ENCODE peak calls at places on chromosomes 2 and 18, in eight cellular contexts. One of them, this sample, is unnamed.
A peak's percentile ranks its signal among the peaks of the same experiment; 100 is the strongest.

GRCh38 chr2:134372611-134373131 is 118.8 kb downstream of the MGAT5 start:
- DNase-seq in dorsolateral prefrontal cortex: peak; percentile 69
- DNase-seq in CD8-positive, alpha-beta T cell: no peak
- DNase-seq in left ventricle myocardium inferior: peak; percentile 54
- DNase-seq in psoas muscle: peak; percentile 52
- DNase-seq in naive thymus-derived CD4-positive, alpha-beta T cell: no peak
- DNase-seq in HepG2: no peak
- DNase-seq in neural progenitor cell: no peak
- DNase-seq in this sample: peak; percentile 46

GRCh38 chr2:9315280-9315847 is 108.0 kb downstream of the ITGB1BP1 start:
- DNase-seq in dorsolateral prefrontal cortex: no peak
- DNase-seq in CD8-positive, alpha-beta T cell: no peak
- DNase-seq in left ventricle myocardium inferior: no peak
- DNase-seq in psoas muscle: no peak
- DNase-seq in naive thymus-derived CD4-positive, alpha-beta T cell: no peak
- DNase-seq in HepG2: no peak
- DNase-seq in neural progenitor cell: no peak
- DNase-seq in this sample: no peak

GRCh38 chr2:17429130-17429529 is 89.1 kb downstream of the RAD51AP2 start:
- DNase-seq in dorsolateral prefrontal cortex: no peak
- DNase-seq in CD8-positive, alpha-beta T cell: no peak
- DNase-seq in left ventricle myocardium inferior: no peak
- DNase-seq in psoas muscle: no peak
- DNase-seq in naive thymus-derived CD4-positive, alpha-beta T cell: no peak
- DNase-seq in HepG2: no peak
- DNase-seq in neural progenitor cell: no peak
- DNase-seq in this sample: no peak

GRCh38 chr2:37776487-37776886 is 105.0 kb upstream of the CDC42EP3 start:
- DNase-seq in dorsolateral prefrontal cortex: no peak
- DNase-seq in CD8-positive, alpha-beta T cell: no peak
- DNase-seq in left ventricle myocardium inferior: no peak
- DNase-seq in psoas muscle: no peak
- DNase-seq in naive thymus-derived CD4-positive, alpha-beta T cell: no peak
- DNase-seq in HepG2: no peak
- DNase-seq in neural progenitor cell: no peak
- DNase-seq in this sample: no peak

GRCh38 chr2:180376076-180376475 is 369.0 kb upstream of the CWC22 start:
- DNase-seq in dorsolateral prefrontal cortex: no peak
- DNase-seq in CD8-positive, alpha-beta T cell: no peak
- DNase-seq in left ventricle myocardium inferior: no peak
- DNase-seq in psoas muscle: no peak
- DNase-seq in naive thymus-derived CD4-positive, alpha-beta T cell: no peak
- DNase-seq in HepG2: no peak
- DNase-seq in neural progenitor cell: no peak
- DNase-seq in this sample: no peak

GRCh38 chr2:16765356-16765755 is 99.7 kb upstream of the CYRIA start:
- DNase-seq in dorsolateral prefrontal cortex: no peak
- DNase-seq in CD8-positive, alpha-beta T cell: no peak
- DNase-seq in left ventricle myocardium inferior: no peak
- DNase-seq in psoas muscle: no peak
- DNase-seq in naive thymus-derived CD4-positive, alpha-beta T cell: no peak
- DNase-seq in HepG2: no peak
- DNase-seq in neural progenitor cell: peak; percentile 13
- DNase-seq in this sample: no peak

GRCh38 chr2:136242687-136243277 is 124.8 kb upstream of the CXCR4 start:
- DNase-seq in dorsolateral prefrontal cortex: no peak
- DNase-seq in CD8-positive, alpha-beta T cell: no peak
- DNase-seq in left ventricle myocardium inferior: no peak
- DNase-seq in psoas muscle: no peak
- DNase-seq in naive thymus-derived CD4-positive, alpha-beta T cell: no peak
- DNase-seq in HepG2: no peak
- DNase-seq in neural progenitor cell: no peak
- DNase-seq in this sample: no peak

GRCh38 chr18:2570772-2571199 is 519 bp downstream of the METTL4 start:
- DNase-seq in dorsolateral prefrontal cortex: peak; percentile 85
- DNase-seq in CD8-positive, alpha-beta T cell: no peak
- DNase-seq in left ventricle myocardium inferior: peak; percentile 63
- DNase-seq in psoas muscle: peak; percentile 71
- DNase-seq in naive thymus-derived CD4-positive, alpha-beta T cell: no peak
- DNase-seq in HepG2: peak; percentile 60
- DNase-seq in neural progenitor cell: peak; percentile 84
- DNase-seq in this sample: peak; percentile 84

GRCh38 chr2:20448246-20449046 is 1.6 kb downstream of the RHOB start:
- DNase-seq in dorsolateral prefrontal cortex: no peak
- DNase-seq in CD8-positive, alpha-beta T cell: no peak
- DNase-seq in left ventricle myocardium inferior: no peak
- DNase-seq in psoas muscle: no peak
- DNase-seq in naive thymus-derived CD4-positive, alpha-beta T cell: no peak
- DNase-seq in HepG2: no peak
- DNase-seq in neural progenitor cell: peak; percentile 29
- DNase-seq in this sample: peak; percentile 41

GRCh38 chr2:8277921-8278571 is 403.8 kb upstream of the ID2 start:
- DNase-seq in dorsolateral prefrontal cortex: no peak
- DNase-seq in CD8-positive, alpha-beta T cell: no peak
- DNase-seq in left ventricle myocardium inferior: no peak
- DNase-seq in psoas muscle: no peak
- DNase-seq in naive thymus-derived CD4-positive, alpha-beta T cell: no peak
- DNase-seq in HepG2: no peak
- DNase-seq in neural progenitor cell: no peak
- DNase-seq in this sample: no peak

GRCh38 chr2:108868911-108869310 is 82.3 kb downstream of the CCDC138 start:
- DNase-seq in dorsolateral prefrontal cortex: no peak
- DNase-seq in CD8-positive, alpha-beta T cell: no peak
- DNase-seq in left ventricle myocardium inferior: no peak
- DNase-seq in psoas muscle: no peak
- DNase-seq in naive thymus-derived CD4-positive, alpha-beta T cell: no peak
- DNase-seq in HepG2: no peak
- DNase-seq in neural progenitor cell: no peak
- DNase-seq in this sample: no peak

GRCh38 chr2:105541189-105542050 is 142.6 kb upstream of the FHL2 start:
- DNase-seq in dorsolateral prefrontal cortex: no peak
- DNase-seq in CD8-positive, alpha-beta T cell: no peak
- DNase-seq in left ventricle myocardium inferior: no peak
- DNase-seq in psoas muscle: no peak
- DNase-seq in naive thymus-derived CD4-positive, alpha-beta T cell: no peak
- DNase-seq in HepG2: no peak
- DNase-seq in neural progenitor cell: no peak
- DNase-seq in this sample: no peak

GRCh38 chr18:9782073-9782857 is 74.2 kb downstream of the RAB31 start:
- DNase-seq in dorsolateral prefrontal cortex: no peak
- DNase-seq in CD8-positive, alpha-beta T cell: no peak
- DNase-seq in left ventricle myocardium inferior: no peak
- DNase-seq in psoas muscle: no peak
- DNase-seq in naive thymus-derived CD4-positive, alpha-beta T cell: no peak
- DNase-seq in HepG2: no peak
- DNase-seq in neural progenitor cell: no peak
- DNase-seq in this sample: no peak

GRCh38 chr2:14781148-14781547 is 148.6 kb downstream of the LRATD1 start:
- DNase-seq in dorsolateral prefrontal cortex: no peak
- DNase-seq in CD8-positive, alpha-beta T cell: no peak
- DNase-seq in left ventricle myocardium inferior: no peak
- DNase-seq in psoas muscle: no peak
- DNase-seq in naive thymus-derived CD4-positive, alpha-beta T cell: no peak
- DNase-seq in HepG2: no peak
- DNase-seq in neural progenitor cell: no peak
- DNase-seq in this sample: no peak

GRCh38 chr2:25690058-25690457 is 16.7 kb upstream of the DTNB start:
- DNase-seq in dorsolateral prefrontal cortex: no peak
- DNase-seq in CD8-positive, alpha-beta T cell: no peak
- DNase-seq in left ventricle myocardium inferior: no peak
- DNase-seq in psoas muscle: no peak
- DNase-seq in naive thymus-derived CD4-positive, alpha-beta T cell: no peak
- DNase-seq in HepG2: peak; percentile 79
- DNase-seq in neural progenitor cell: no peak
- DNase-seq in this sample: no peak

GRCh38 chr18:51622676-51623075 is 425.2 kb upstream of the MEX3C start:
- DNase-seq in dorsolateral prefrontal cortex: no peak
- DNase-seq in CD8-positive, alpha-beta T cell: no peak
- DNase-seq in left ventricle myocardium inferior: no peak
- DNase-seq in psoas muscle: no peak
- DNase-seq in naive thymus-derived CD4-positive, alpha-beta T cell: no peak
- DNase-seq in HepG2: no peak
- DNase-seq in neural progenitor cell: peak; percentile 57
- DNase-seq in this sample: no peak

GRCh38 chr2:18662689-18663088 is 73.3 kb upstream of the NT5C1B start:
- DNase-seq in dorsolateral prefrontal cortex: no peak
- DNase-seq in CD8-positive, alpha-beta T cell: no peak
- DNase-seq in left ventricle myocardium inferior: no peak
- DNase-seq in psoas muscle: no peak
- DNase-seq in naive thymus-derived CD4-positive, alpha-beta T cell: no peak
- DNase-seq in HepG2: no peak
- DNase-seq in neural progenitor cell: no peak
- DNase-seq in this sample: no peak

GRCh38 chr2:196278491-196278911 is 107.1 kb upstream of the STK17B start:
- DNase-seq in dorsolateral prefrontal cortex: no peak
- DNase-seq in CD8-positive, alpha-beta T cell: no peak
- DNase-seq in left ventricle myocardium inferior: no peak
- DNase-seq in psoas muscle: no peak
- DNase-seq in naive thymus-derived CD4-positive, alpha-beta T cell: no peak
- DNase-seq in HepG2: no peak
- DNase-seq in neural progenitor cell: no peak
- DNase-seq in this sample: no peak

GRCh38 chr2:136255648-136256461 is 137.9 kb upstream of the CXCR4 start:
- DNase-seq in dorsolateral prefrontal cortex: no peak
- DNase-seq in CD8-positive, alpha-beta T cell: no peak
- DNase-seq in left ventricle myocardium inferior: no peak
- DNase-seq in psoas muscle: no peak
- DNase-seq in naive thymus-derived CD4-positive, alpha-beta T cell: no peak
- DNase-seq in HepG2: no peak
- DNase-seq in neural progenitor cell: no peak
- DNase-seq in this sample: no peak

GRCh38 chr2:165911231-165911630 is 42.3 kb downstream of the TTC21B start:
- DNase-seq in dorsolateral prefrontal cortex: no peak
- DNase-seq in CD8-positive, alpha-beta T cell: no peak
- DNase-seq in left ventricle myocardium inferior: no peak
- DNase-seq in psoas muscle: no peak
- DNase-seq in naive thymus-derived CD4-positive, alpha-beta T cell: no peak
- DNase-seq in HepG2: no peak
- DNase-seq in neural progenitor cell: no peak
- DNase-seq in this sample: no peak

GRCh38 chr2:16973586-16974274 is 308.1 kb upstream of the CYRIA start:
- DNase-seq in dorsolateral prefrontal cortex: no peak
- DNase-seq in CD8-positive, alpha-beta T cell: no peak
- DNase-seq in left ventricle myocardium inferior: no peak
- DNase-seq in psoas muscle: no peak
- DNase-seq in naive thymus-derived CD4-positive, alpha-beta T cell: no peak
- DNase-seq in HepG2: no peak
- DNase-seq in neural progenitor cell: no peak
- DNase-seq in this sample: no peak

GRCh38 chr2:190950566-190950991 is 63.4 kb downstream of the STAT1 start:
- DNase-seq in dorsolateral prefrontal cortex: no peak
- DNase-seq in CD8-positive, alpha-beta T cell: no peak
- DNase-seq in left ventricle myocardium inferior: no peak
- DNase-seq in psoas muscle: no peak
- DNase-seq in naive thymus-derived CD4-positive, alpha-beta T cell: no peak
- DNase-seq in HepG2: no peak
- DNase-seq in neural progenitor cell: no peak
- DNase-seq in this sample: no peak

GRCh38 chr2:174561283-174562275 is 36.0 kb downstream of the WIPF1 start:
- DNase-seq in dorsolateral prefrontal cortex: peak; percentile 84
- DNase-seq in CD8-positive, alpha-beta T cell: no peak
- DNase-seq in left ventricle myocardium inferior: peak; percentile 83
- DNase-seq in psoas muscle: peak; percentile 68
- DNase-seq in naive thymus-derived CD4-positive, alpha-beta T cell: no peak
- DNase-seq in HepG2: no peak
- DNase-seq in neural progenitor cell: peak; percentile 44
- DNase-seq in this sample: peak; percentile 87

GRCh38 chr2:95076705-95077520 is 44.7 kb downstream of the MRPS5 start:
- DNase-seq in dorsolateral prefrontal cortex: peak; percentile 90
- DNase-seq in CD8-positive, alpha-beta T cell: peak; percentile 71
- DNase-seq in left ventricle myocardium inferior: peak; percentile 62
- DNase-seq in psoas muscle: peak; percentile 66
- DNase-seq in naive thymus-derived CD4-positive, alpha-beta T cell: peak; percentile 77
- DNase-seq in HepG2: peak; percentile 70
- DNase-seq in neural progenitor cell: peak; percentile 85
- DNase-seq in this sample: peak; percentile 88

GRCh38 chr2:151315381-151315903 is 26.0 kb upstream of the NMI start:
- DNase-seq in dorsolateral prefrontal cortex: peak; percentile 72
- DNase-seq in CD8-positive, alpha-beta T cell: no peak
- DNase-seq in left ventricle myocardium inferior: peak; percentile 29
- DNase-seq in psoas muscle: no peak
- DNase-seq in naive thymus-derived CD4-positive, alpha-beta T cell: no peak
- DNase-seq in HepG2: no peak
- DNase-seq in neural progenitor cell: peak; percentile 53
- DNase-seq in this sample: peak; percentile 43
- H3K27ac ChIP-seq in dorsolateral prefrontal cortex: peak overlapping the region; percentile 59
- H3K27ac ChIP-seq in CD8-positive, alpha-beta T cell: no peak overlapping the region
- H3K27ac ChIP-seq in left ventricle myocardium inferior: peak overlapping the region; percentile 52
- H3K27ac ChIP-seq in psoas muscle: peak overlapping the region; percentile 9
- H3K27ac ChIP-seq in naive thymus-derived CD4-positive, alpha-beta T cell: no peak overlapping the region
- H3K27ac ChIP-seq in HepG2: no peak overlapping the region
- H3K27ac ChIP-seq in neural progenitor cell: peak overlapping the region; percentile 73
- H3K27ac ChIP-seq in this sample: no peak overlapping the region

GRCh38 chr2:56889738-56890137 is 705.9 kb downstream of the CCDC85A start:
- DNase-seq in dorsolateral prefrontal cortex: no peak
- DNase-seq in CD8-positive, alpha-beta T cell: no peak
- DNase-seq in left ventricle myocardium inferior: no peak
- DNase-seq in psoas muscle: no peak
- DNase-seq in naive thymus-derived CD4-positive, alpha-beta T cell: no peak
- DNase-seq in HepG2: no peak
- DNase-seq in neural progenitor cell: no peak
- DNase-seq in this sample: no peak

GRCh38 chr2:56892381-56892780 is 708.6 kb downstream of the CCDC85A start:
- DNase-seq in dorsolateral prefrontal cortex: no peak
- DNase-seq in CD8-positive, alpha-beta T cell: no peak
- DNase-seq in left ventricle myocardium inferior: no peak
- DNase-seq in psoas muscle: no peak
- DNase-seq in naive thymus-derived CD4-positive, alpha-beta T cell: no peak
- DNase-seq in HepG2: no peak
- DNase-seq in neural progenitor cell: no peak
- DNase-seq in this sample: no peak
- H3K27me3 ChIP-seq in dorsolateral prefrontal cortex: no peaks in the 10 kb centered on the region
- H3K27me3 ChIP-seq in CD8-positive, alpha-beta T cell: no peaks in the 10 kb centered on the region
- H3K27me3 ChIP-seq in left ventricle myocardium inferior: no peaks in the 10 kb centered on the region
- H3K27me3 ChIP-seq in psoas muscle: no peaks in the 10 kb centered on the region
- H3K27me3 ChIP-seq in naive thymus-derived CD4-positive, alpha-beta T cell: no peaks in the 10 kb centered on the region
- H3K27me3 ChIP-seq in HepG2: no peaks in the 10 kb centered on the region
- H3K27me3 ChIP-seq in neural progenitor cell: no peaks in the 10 kb centered on the region
- H3K27me3 ChIP-seq in this sample: no peaks in the 10 kb centered on the region

GRCh38 chr2:141041281-141041680 is 1089.5 kb downstream of the LRP1B start:
- DNase-seq in dorsolateral prefrontal cortex: no peak
- DNase-seq in CD8-positive, alpha-beta T cell: no peak
- DNase-seq in left ventricle myocardium inferior: no peak
- DNase-seq in psoas muscle: no peak
- DNase-seq in naive thymus-derived CD4-positive, alpha-beta T cell: no peak
- DNase-seq in HepG2: no peak
- DNase-seq in neural progenitor cell: no peak
- DNase-seq in this sample: no peak
- H3K27ac ChIP-seq in dorsolateral prefrontal cortex: no peak overlapping the region
- H3K27ac ChIP-seq in CD8-positive, alpha-beta T cell: no peak overlapping the region
- H3K27ac ChIP-seq in left ventricle myocardium inferior: no peak overlapping the region
- H3K27ac ChIP-seq in psoas muscle: no peak overlapping the region
- H3K27ac ChIP-seq in naive thymus-derived CD4-positive, alpha-beta T cell: no peak overlapping the region
- H3K27ac ChIP-seq in HepG2: no peak overlapping the region
- H3K27ac ChIP-seq in neural progenitor cell: no peak overlapping the region
- H3K27ac ChIP-seq in this sample: no peak overlapping the region

DNA sequence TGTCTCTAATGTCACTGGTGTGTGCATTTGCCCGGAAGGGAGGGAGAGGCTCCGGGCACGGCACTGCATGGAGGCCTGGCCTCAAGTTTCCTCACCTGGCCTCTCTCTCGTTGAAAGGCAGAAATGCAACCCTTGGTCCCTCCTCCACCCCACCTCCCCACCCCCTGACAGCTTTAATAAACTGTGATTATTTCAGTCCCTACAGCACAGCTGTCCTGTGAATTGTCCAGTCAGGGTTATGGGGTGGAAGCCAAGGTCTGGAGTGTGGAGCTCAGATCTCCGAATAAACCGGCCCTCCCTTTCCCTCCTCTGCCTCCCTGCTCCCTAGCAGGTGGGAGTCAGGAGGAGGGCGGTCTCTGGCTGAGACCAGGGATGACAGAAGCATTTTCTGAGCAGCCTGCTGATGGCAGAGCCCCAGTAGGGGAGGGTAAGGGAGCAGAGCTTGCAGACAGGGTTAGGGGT is 199.2 kb upstream of the SMAD2 start:
- DNase-seq in dorsolateral prefrontal cortex: no peak
- DNase-seq in CD8-positive, alpha-beta T cell: no peak
- DNase-seq in left ventricle myocardium inferior: no peak
- DNase-seq in psoas muscle: no peak
- DNase-seq in naive thymus-derived CD4-positive, alpha-beta T cell: no peak
- DNase-seq in HepG2: no peak
- DNase-seq in neural progenitor cell: no peak
- DNase-seq in this sample: peak; percentile 68
- H3K27me3 ChIP-seq in dorsolateral prefrontal cortex: no peaks in the 10 kb centered on the region
- H3K27me3 ChIP-seq in CD8-positive, alpha-beta T cell: no peaks in the 10 kb centered on the region
- H3K27me3 ChIP-seq in left ventricle myocardium inferior: no peaks in the 10 kb centered on the region
- H3K27me3 ChIP-seq in psoas muscle: no peaks in the 10 kb centered on the region
- H3K27me3 ChIP-seq in naive thymus-derived CD4-positive, alpha-beta T cell: no peaks in the 10 kb centered on the region
- H3K27me3 ChIP-seq in HepG2: peaks cover 3% of the 10 kb centered on the region
- H3K27me3 ChIP-seq in neural progenitor cell: peaks cover 24% of the 10 kb centered on the region
- H3K27me3 ChIP-seq in this sample: no peaks in the 10 kb centered on the region

This sample was measured in testis.